ENCODE peak calls at places on chromosome 4, in eight cellular contexts. D is BJ, W is tibial nerve, E is GM12878, U is astrocyte of the cerebellum, N is PC-3, S is colonic mucosa, L is kidney epithelial cell. R is an unnamed sample.

GRCh38 chr4:37653601-37654000 is 32.6 kb downstream of the RELL1 start:
- DNase-seq in D (no peak), W (no peak), E (no peak), U (no peak), N (peak; percentile 72), S (no peak), L (no peak), R (no peak)

GRCh38 chr4:94642561-94642866 is 115.2 kb upstream of the BMPR1B start:
- DNase-seq in D (no peak), W (no peak), E (no peak), U (peak; percentile 16), N (no peak), S (no peak), L (peak; percentile 29), R (peak; percentile 35)

GRCh38 chr4:103032575-103032974 is 13.1 kb upstream of the SLC9B1 start:
- DNase-seq in D (no peak), W (no peak), E (no peak), U (peak; percentile 19), N (peak; percentile 52), S (no peak), L (no peak), R (no peak)

GRCh38 chr4:111811661-111812060 is 333.6 kb upstream of the FAM241A start:
- DNase-seq in D (no peak), W (no peak), E (no peak), U (no peak), N (no peak), S (no peak), L (no peak), R (no peak)

GRCh38 chr4:31043382-31044062 is 323.4 kb downstream of the PCDH7 start:
- DNase-seq in D (no peak), W (no peak), E (no peak), U (no peak), N (no peak), S (no peak), L (no peak), R (no peak)

GRCh38 chr4:168514249-168514852 is 17.5 kb downstream of the PALLD start:
- DNase-seq in D (no peak), W (no peak), E (no peak), U (peak; percentile 41), N (peak; percentile 71), S (no peak), L (no peak), R (no peak)

GRCh38 chr4:155703486-155704227 is 37.0 kb downstream of the GUCY1A1 start:
- DNase-seq in D (no peak), W (no peak), E (peak; percentile 21), U (no peak), N (peak; percentile 48), S (no peak), L (peak; percentile 57), R (peak; percentile 85)

GRCh38 chr4:133000012-133000411 is 149.1 kb upstream of the PCDH10 start:
- DNase-seq in D (no peak), W (no peak), E (no peak), U (peak; percentile 4), N (no peak), S (no peak), L (no peak), R (no peak)

GRCh38 chr4:126939401-126939800 is 693.4 kb upstream of the INTU start:
- DNase-seq in D (peak; percentile 32), W (no peak), E (no peak), U (no peak), N (peak; percentile 19), S (no peak), L (peak; percentile 29), R (peak; percentile 31)

GRCh38 chr4:120692964-120693363 is 229.6 kb downstream of the PRDM5 start:
- DNase-seq in D (peak; percentile 38), W (no peak), E (no peak), U (peak; percentile 77), N (peak; percentile 82), S (peak; percentile 46), L (peak; percentile 48), R (peak; percentile 85)

GRCh38 chr4:31390849-31391248 is 670.7 kb downstream of the PCDH7 start:
- DNase-seq in D (no peak), W (no peak), E (no peak), U (no peak), N (no peak), S (no peak), L (no peak), R (no peak)

GRCh38 chr4:120085705-120086104 is 19.1 kb upstream of the MAD2L1 start:
- DNase-seq in D (no peak), W (no peak), E (no peak), U (no peak), N (no peak), S (no peak), L (no peak), R (no peak)

GRCh38 chr4:8506373-8507250 is 66.0 kb downstream of the TRMT44 start:
- DNase-seq in D (peak; percentile 78), W (peak; percentile 37), E (no peak), U (peak; percentile 41), N (no peak), S (peak; percentile 21), L (no peak), R (no peak)

GRCh38 chr4:74755486-74755885 is 38.8 kb downstream of the BTC start:
- DNase-seq in D (no peak), W (no peak), E (no peak), U (peak; percentile 26), N (no peak), S (peak; percentile 28), L (no peak), R (no peak)

GRCh38 chr4:47474799-47475198 is 10.3 kb upstream of the ATP10D start:
- DNase-seq in D (no peak), W (no peak), E (no peak), U (no peak), N (no peak), S (no peak), L (no peak), R (no peak)

GRCh38 chr4:24477919-24478318 is 106.4 kb downstream of the DHX15 start:
- DNase-seq in D (no peak), W (no peak), E (no peak), U (peak; percentile 72), N (peak; percentile 9), S (no peak), L (peak; percentile 61), R (peak; percentile 30)

GRCh38 chr4:55725057-55725456 is 89.0 kb upstream of the NMU start:
- DNase-seq in D (no peak), W (no peak), E (no peak), U (no peak), N (no peak), S (no peak), L (no peak), R (no peak)

GRCh38 chr4:182126096-182126495 is 117.1 kb upstream of the TENM3 start:
- DNase-seq in D (no peak), W (no peak), E (no peak), U (no peak), N (peak; percentile 2), S (no peak), L (no peak), R (no peak)

GRCh38 chr4:120452006-120452405 is 385.4 kb upstream of the MAD2L1 start:
- DNase-seq in D (no peak), W (no peak), E (no peak), U (no peak), N (no peak), S (no peak), L (no peak), R (no peak)

DNA sequence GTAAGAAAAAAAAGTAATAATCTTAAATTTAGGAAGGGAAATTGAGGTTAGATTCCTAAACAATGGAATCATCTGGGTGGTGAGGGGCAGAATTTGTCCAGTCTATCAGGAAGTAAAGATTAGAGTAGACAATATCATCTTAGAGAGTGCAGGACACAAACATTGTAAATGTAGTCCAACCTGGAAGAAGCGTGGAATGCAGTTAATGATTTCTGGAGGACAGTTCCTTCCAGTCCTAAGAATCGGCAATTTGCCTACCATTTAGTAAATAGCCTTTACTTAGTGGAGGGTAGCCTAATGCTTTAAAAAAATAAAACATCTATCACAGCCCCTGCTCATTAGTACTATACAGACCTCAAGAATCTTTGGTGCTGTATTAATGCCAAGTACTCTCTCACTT is 147.5 kb upstream of the TTC29 start:
- DNase-seq in D (no peak), W (no peak), E (no peak), U (no peak), N (no peak), S (no peak), L (peak; percentile 12), R (no peak)
- H3K4me3 ChIP-seq in D (no peak overlapping the region), W (no peak overlapping the region), E (no peak overlapping the region), U (no peak overlapping the region), N (no peak overlapping the region), S (no peak overlapping the region), L (no peak overlapping the region), R (no peak overlapping the region)

DNA sequence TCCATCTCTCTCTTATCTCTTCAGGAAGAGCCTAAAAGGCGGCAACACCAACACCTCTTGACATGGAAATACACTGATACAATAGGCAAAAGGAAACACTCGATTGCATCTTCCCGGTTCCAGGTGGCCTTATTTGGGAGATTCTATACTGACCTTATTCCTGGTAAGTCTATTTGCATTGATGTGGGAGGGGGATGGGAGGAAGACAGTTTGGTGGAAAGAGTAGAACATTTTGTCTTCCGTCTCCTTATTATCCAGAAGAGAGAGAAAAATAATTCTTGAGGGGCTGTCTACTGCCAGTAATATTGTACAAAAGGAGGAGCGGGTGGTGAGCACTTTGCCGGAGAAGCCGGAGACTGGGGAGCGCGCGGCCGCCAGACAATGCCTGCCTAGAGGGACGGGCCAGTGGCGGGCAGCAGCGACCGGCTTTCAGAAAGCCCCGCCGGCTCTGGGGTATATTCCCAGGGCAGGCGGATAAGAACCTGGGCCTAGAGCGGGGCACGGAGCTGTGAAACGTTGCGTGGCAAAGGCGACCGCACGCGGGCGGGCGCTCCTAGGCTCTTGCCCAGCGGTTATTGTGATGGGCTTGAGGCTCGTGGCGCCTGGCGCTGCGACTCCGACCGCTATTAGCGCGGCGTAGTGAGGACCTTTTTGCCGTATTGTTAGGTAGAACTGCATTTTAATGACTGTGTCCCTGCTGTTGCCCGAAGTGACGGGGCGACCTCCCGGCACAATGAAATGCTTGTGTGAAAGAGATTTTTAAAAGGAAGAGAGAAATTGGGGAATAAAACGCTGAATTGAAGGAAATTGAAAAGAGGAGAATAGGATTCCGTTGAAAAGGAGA is 520 bp downstream of the PRDM8 start:
- DNase-seq in D (no peak), W (no peak), E (no peak), U (no peak), N (no peak), S (no peak), L (no peak), R (no peak)
- H3K4me3 ChIP-seq in D (peak overlapping the region; percentile 34), W (no peak overlapping the region), E (no peak overlapping the region), U (peak overlapping the region; percentile 47), N (peak overlapping the region; percentile 46), S (peak overlapping the region; percentile 9), L (no peak overlapping the region), R (no peak overlapping the region)

DNA sequence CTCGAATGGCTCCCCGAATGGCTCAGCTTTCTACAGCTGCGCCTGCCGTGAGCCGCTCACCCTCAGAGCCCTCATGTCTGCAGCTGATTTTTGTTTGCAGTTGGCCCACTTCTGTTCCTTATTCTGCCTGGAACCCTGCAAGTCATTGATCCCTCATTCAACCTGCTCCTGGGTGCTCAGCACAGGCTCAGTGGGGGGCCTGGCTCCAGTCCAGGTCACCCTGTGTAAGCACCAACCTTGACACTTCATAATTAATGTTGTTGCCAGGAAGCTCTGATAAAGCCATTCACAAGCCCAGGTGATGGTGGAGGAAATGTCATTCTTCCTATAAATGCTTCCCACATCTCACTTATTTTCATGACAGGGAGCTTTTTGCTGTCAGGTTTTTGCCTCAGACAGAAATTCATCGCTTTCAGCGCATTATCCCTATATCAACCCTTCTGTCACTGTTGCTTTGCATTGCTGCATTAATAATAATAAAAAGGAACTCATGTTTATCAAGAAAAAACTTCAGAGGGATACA is 85.7 kb downstream of the F11 start:
- DNase-seq in D (no peak), W (no peak), E (no peak), U (no peak), N (no peak), S (no peak), L (no peak), R (no peak)
- H3K4me3 ChIP-seq in D (no peak overlapping the region), W (no peak overlapping the region), E (no peak overlapping the region), U (no peak overlapping the region), N (no peak overlapping the region), S (no peak overlapping the region), L (no peak overlapping the region), R (no peak overlapping the region)

GRCh38 chr4:78645853-78646757 is 94.5 kb downstream of the ANXA3 start:
- DNase-seq in D (peak; percentile 87), W (peak; percentile 62), E (no peak), U (peak; percentile 92), N (peak; percentile 91), S (peak; percentile 76), L (peak; percentile 75), R (peak; percentile 99)
- H3K4me3 ChIP-seq in D (no peak overlapping the region), W (no peak overlapping the region), E (no peak overlapping the region), U (peak overlapping the region; percentile 9), N (peak overlapping the region; percentile 60), S (no peak overlapping the region), L (no peak overlapping the region), R (peak overlapping the region; percentile 27)